ENCODE peak calls at places on chromosomes 3 and 15, in four cellular contexts. L is K562, G is IMR-90, V is H1. U is an unnamed sample.
A peak's percentile ranks its signal among the peaks of the same experiment; 100 is the strongest.

GRCh38 chr3:94647131-94647530 is 584.3 kb downstream of the NSUN3 start:
- DNase-seq in L (no peak), G (no peak), V (no peak), U (no peak)

GRCh38 chr3:49654955-49655556 is 19.1 kb upstream of the APEH start:
- DNase-seq in L (no peak), G (no peak), V (no peak), U (no peak)

GRCh38 chr3:120623719-120624093 is 27.6 kb downstream of the NDUFB4 start:
- DNase-seq in L (no peak), G (no peak), V (no peak), U (no peak)

GRCh38 chr3:184234224-184234623 is 4.8 kb downstream of the VWA5B2 start:
- DNase-seq in L (peak; percentile 43), G (peak; percentile 83), V (no peak), U (no peak)

GRCh38 chr15:89883518-89883917 is 10.3 kb downstream of the AP3S2 start:
- DNase-seq in L (no peak), G (no peak), V (no peak), U (no peak)

GRCh38 chr15:31438601-31439265 is 112.1 kb downstream of the KLF13 start:
- DNase-seq in L (peak; percentile 17), G (no peak), V (no peak), U (no peak)

GRCh38 chr3:190056795-190057194 is 63.9 kb downstream of the P3H2 start:
- DNase-seq in L (no peak), G (peak; percentile 21), V (no peak), U (no peak)

GRCh38 chr3:66486187-66486586 is 14.6 kb downstream of the LRIG1 start:
- DNase-seq in L (no peak), G (peak; percentile 48), V (no peak), U (no peak)

GRCh38 chr15:78979456-78980320 is 34.8 kb upstream of the CTSH start:
- DNase-seq in L (peak; percentile 73), G (peak; percentile 81), V (peak; percentile 69), U (peak; percentile 66)

GRCh38 chr3:196968233-196969000 is at the start of gene PIGZ:
- DNase-seq in L (peak; percentile 85), G (no peak), V (no peak), U (no peak)

GRCh38 chr3:85142626-85143025 is 183.8 kb downstream of the CADM2 start:
- DNase-seq in L (no peak), G (no peak), V (no peak), U (no peak)

GRCh38 chr3:147424325-147424910 is 15.3 kb downstream of the ZIC1 start:
- DNase-seq in L (no peak), G (no peak), V (no peak), U (no peak)

GRCh38 chr3:124832782-124833709 is 54.1 kb downstream of the ITGB5 start:
- DNase-seq in L (no peak), G (peak; percentile 95), V (no peak), U (no peak)

GRCh38 chr15:59867436-59867835 is 136.7 kb upstream of the FOXB1 start:
- DNase-seq in L (no peak), G (no peak), V (no peak), U (no peak)

GRCh38 chr3:37204314-37204713 is 29.9 kb upstream of the LRRFIP2 start:
- DNase-seq in L (no peak), G (no peak), V (no peak), U (no peak)

GRCh38 chr3:37214076-37214475 is 39.7 kb upstream of the LRRFIP2 start:
- DNase-seq in L (no peak), G (no peak), V (no peak), U (no peak)

DNA sequence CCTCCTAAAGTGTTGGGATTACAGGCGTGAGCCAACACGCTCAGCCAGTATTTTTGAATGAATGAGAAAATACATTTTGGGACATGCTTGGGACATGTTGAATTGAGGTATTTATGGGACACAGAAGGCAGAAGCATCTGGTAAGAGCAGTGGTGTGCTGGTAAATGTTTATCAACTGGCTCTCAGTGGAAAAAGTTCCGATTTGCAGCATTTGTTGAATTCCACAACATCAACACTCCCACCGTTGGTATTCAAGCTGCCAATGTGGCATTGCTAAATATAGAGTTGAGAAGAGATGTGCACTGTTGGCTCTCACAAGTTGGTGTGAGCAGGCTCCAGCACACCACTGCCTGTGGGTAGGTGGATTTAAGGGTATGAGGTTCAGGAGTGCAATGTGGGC is 35.8 kb upstream of the LRRFIP2 start:
- DNase-seq in L (no peak), G (no peak), V (no peak), U (no peak)
- TF ChIP-seq CHD1 in L (no peak), G (no peak), V (no peak), U (no peak)

GRCh38 chr3:156676467-156677119 is 2.2 kb downstream of the TIPARP start:
- DNase-seq in L (no peak), G (peak; percentile 50), V (no peak), U (no peak)

GRCh38 chr3:156678216-156678615 is 3.8 kb downstream of the TIPARP start:
- DNase-seq in L (no peak), G (no peak), V (no peak), U (no peak)

GRCh38 chr3:156675744-156676466 is 1.5 kb downstream of the TIPARP start:
- DNase-seq in L (no peak), G (peak; percentile 86), V (no peak), U (no peak)

GRCh38 chr3:156677120-156677479 is 2.7 kb downstream of the TIPARP start:
- DNase-seq in L (no peak), G (no peak), V (no peak), U (no peak)

GRCh38 chr3:156677536-156677935 is 3.1 kb downstream of the TIPARP start:
- DNase-seq in L (no peak), G (no peak), V (no peak), U (no peak)
- H3K4me1 ChIP-seq in L (peaks cover 45% of the 10 kb centered on the region), G (peaks cover 15% of the 10 kb centered on the region), V (no peaks in the 10 kb centered on the region), U (peaks cover 15% of the 10 kb centered on the region)

GRCh38 chr3:160956785-160957184 is 148.4 kb downstream of the B3GALNT1 start:
- DNase-seq in L (no peak), G (peak; percentile 7), V (no peak), U (no peak)
- TF ChIP-seq CHD1 in L (no peak), G (no peak), V (no peak), U (no peak)

DNA sequence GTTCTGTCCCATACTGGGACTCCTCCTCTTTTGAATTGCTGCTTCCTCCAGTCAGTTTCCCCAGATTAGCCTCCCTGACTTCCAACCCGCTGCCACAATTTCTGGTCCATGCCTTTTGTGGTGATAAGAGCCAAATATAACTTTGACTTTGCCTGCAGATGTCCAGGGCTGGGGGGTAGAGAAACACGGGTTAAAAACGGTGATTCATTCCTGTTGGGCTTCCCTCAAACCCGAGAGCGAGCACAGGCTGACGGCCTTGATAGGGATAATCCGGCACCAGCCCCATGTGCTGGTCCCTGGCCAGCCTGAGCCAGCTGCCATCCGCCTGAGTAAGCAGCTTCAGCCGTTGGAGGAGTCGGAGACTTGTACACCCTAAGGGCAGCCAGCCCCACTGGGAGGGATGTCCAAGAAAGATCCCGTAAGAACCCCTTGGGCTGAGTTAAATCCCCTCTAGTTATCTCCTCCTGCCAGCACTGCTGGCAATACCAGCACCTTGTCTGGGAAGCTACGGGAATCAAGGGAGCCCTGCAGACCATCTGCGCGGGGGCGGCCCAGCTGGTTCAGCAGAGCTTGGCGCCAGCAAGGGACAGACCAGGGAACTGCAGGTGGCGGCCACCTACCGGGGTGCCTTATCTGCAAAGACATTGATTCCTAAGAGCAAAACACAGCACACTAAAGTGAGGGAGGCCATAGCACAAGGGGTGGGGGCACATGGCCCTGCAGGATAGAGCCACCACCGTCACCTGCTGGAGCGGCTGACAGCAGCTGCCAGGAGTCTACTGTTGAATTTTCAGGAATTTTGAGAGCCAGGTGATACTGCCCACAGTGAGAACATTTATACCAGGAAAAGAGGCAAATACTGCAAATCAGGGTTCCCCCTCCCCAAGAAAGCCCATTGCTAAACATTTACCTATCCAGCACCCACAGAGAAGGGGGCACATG is 18.1 kb downstream of the CSPG4 start:
- DNase-seq in L (peak; percentile 91), G (peak; percentile 99), V (no peak), U (no peak)
- H3K4me1 ChIP-seq in L (peaks cover 19% of the 10 kb centered on the region), G (peaks cover 25% of the 10 kb centered on the region), V (peaks cover 22% of the 10 kb centered on the region), U (peaks cover 38% of the 10 kb centered on the region)